ENCODE peak calls at places on chromosomes 1 and 21, in nine cellular contexts. I, N, Z, Q, A, R, C, B and H are unnamed samples.

GRCh38 chr1:11355594-11356467 is 82.8 kb downstream of the UBIAD1 start:
- DNase-seq in Z (no peak), I (no peak), B (peak; percentile 96), C (no peak), Q (peak; percentile 54), A (no peak), R (no peak), N (no peak), H (peak; percentile 97)

GRCh38 chr1:215192306-215192705 is 109.8 kb downstream of the KCNK2 start:
- DNase-seq in Q (no peak), I (no peak), C (no peak), B (no peak), R (no peak), A (no peak), N (no peak), Z (no peak), H (no peak)

GRCh38 chr1:232440325-232441059 is 189.4 kb downstream of the SIPA1L2 start:
- DNase-seq in A (no peak), Q (peak; percentile 60), B (no peak), I (no peak), Z (no peak), C (no peak), R (no peak), N (no peak), H (no peak)

GRCh38 chr21:27586326-27586725 is 619.4 kb upstream of the ADAMTS5 start:
- DNase-seq in Z (no peak), R (no peak), I (no peak), C (no peak), Q (no peak), A (no peak), N (no peak), B (no peak), H (no peak)

GRCh38 chr1:94883688-94884087 is 43.2 kb downstream of the CNN3 start:
- DNase-seq in B (peak; percentile 47), Q (no peak), C (no peak), A (no peak), R (no peak), Z (no peak), N (no peak), I (no peak), H (no peak)

GRCh38 chr1:119209943-119210342 is 69.5 kb upstream of the WARS2 start:
- DNase-seq in A (no peak), Q (no peak), N (no peak), C (no peak), Z (no peak), I (no peak), R (no peak), B (no peak), H (no peak)

GRCh38 chr1:230401763-230402294 is 24.3 kb downstream of the PGBD5 start:
- DNase-seq in Z (no peak), C (no peak), A (no peak), R (no peak), N (no peak), B (no peak), I (no peak), Q (no peak), H (no peak)

GRCh38 chr1:13697738-13698137 is 2.2 kb upstream of the PRDM2 start:
- DNase-seq in B (no peak), Z (no peak), N (no peak), C (no peak), Q (no peak), A (no peak), I (no peak), R (no peak), H (no peak)

GRCh38 chr1:3194760-3195479 is 125.9 kb downstream of the PRDM16 start:
- DNase-seq in Q (no peak), I (no peak), R (no peak), Z (no peak), N (no peak), C (no peak), A (no peak), B (no peak), H (no peak)

GRCh38 chr1:181141431-181141910 is 53.0 kb downstream of the IER5 start:
- DNase-seq in I (no peak), Z (no peak), C (peak; percentile 66), R (no peak), Q (no peak), A (no peak), B (peak; percentile 50), N (peak; percentile 85), H (no peak)

GRCh38 chr1:42767510-42767924 is 468 bp downstream of the C1orf50 start:
- DNase-seq in N (no peak), I (no peak), A (no peak), R (no peak), Q (no peak), B (no peak), C (no peak), Z (no peak), H (no peak)

GRCh38 chr1:22137006-22137720 is 5.7 kb downstream of the WNT4 start:
- DNase-seq in N (no peak), Z (no peak), C (no peak), A (no peak), I (no peak), Q (no peak), B (no peak), R (no peak), H (no peak)

GRCh38 chr1:96488777-96489176 is 232.8 kb upstream of the PTBP2 start:
- DNase-seq in B (no peak), Z (no peak), N (no peak), I (no peak), C (no peak), R (no peak), A (no peak), Q (no peak), H (no peak)